ENCODE peak calls at places on chromosomes 7 and 10, in ten cellular contexts. One of them, this sample, is unnamed.
A peak's percentile ranks its signal among the peaks of the same experiment; 100 is the strongest.

GRCh38 chr7:49089717-49090116 is 165.4 kb downstream of the CDC14C start:
- DNase-seq in stomach: no peak
- DNase-seq in cardiac fibroblast: no peak
- DNase-seq in ovary: no peak
- DNase-seq in chondrocyte: no peak
- DNase-seq in GM12878: no peak
- DNase-seq in GM10248: no peak
- DNase-seq in astrocyte of the spinal cord: no peak
- DNase-seq in Peyer's patch: no peak
- DNase-seq in AG09319: no peak
- DNase-seq in this sample: no peak

GRCh38 chr10:90644165-90644564 is 213.7 kb downstream of the HTR7 start:
- DNase-seq in stomach: no peak
- DNase-seq in cardiac fibroblast: peak; percentile 45
- DNase-seq in ovary: no peak
- DNase-seq in chondrocyte: no peak
- DNase-seq in GM12878: no peak
- DNase-seq in GM10248: no peak
- DNase-seq in astrocyte of the spinal cord: no peak
- DNase-seq in Peyer's patch: no peak
- DNase-seq in AG09319: no peak
- DNase-seq in this sample: no peak

GRCh38 chr10:35372329-35372728 is 36.0 kb downstream of the CCNY start:
- DNase-seq in stomach: no peak
- DNase-seq in cardiac fibroblast: peak; percentile 75
- DNase-seq in ovary: no peak
- DNase-seq in chondrocyte: no peak
- DNase-seq in GM12878: no peak
- DNase-seq in GM10248: no peak
- DNase-seq in astrocyte of the spinal cord: peak; percentile 68
- DNase-seq in Peyer's patch: no peak
- DNase-seq in AG09319: peak; percentile 14
- DNase-seq in this sample: no peak

GRCh38 chr10:33421789-33422188 is 87.3 kb upstream of the NRP1 start:
- DNase-seq in stomach: no peak
- DNase-seq in cardiac fibroblast: peak; percentile 91
- DNase-seq in ovary: no peak
- DNase-seq in chondrocyte: no peak
- DNase-seq in GM12878: no peak
- DNase-seq in GM10248: no peak
- DNase-seq in astrocyte of the spinal cord: peak; percentile 94
- DNase-seq in Peyer's patch: no peak
- DNase-seq in AG09319: peak; percentile 73
- DNase-seq in this sample: peak; percentile 63

GRCh38 chr7:26843696-26844095 is 20.7 kb downstream of the SKAP2 start:
- DNase-seq in stomach: no peak
- DNase-seq in cardiac fibroblast: peak; percentile 3
- DNase-seq in ovary: no peak
- DNase-seq in chondrocyte: no peak
- DNase-seq in GM12878: no peak
- DNase-seq in GM10248: no peak
- DNase-seq in astrocyte of the spinal cord: peak; percentile 46
- DNase-seq in Peyer's patch: no peak
- DNase-seq in AG09319: no peak
- DNase-seq in this sample: no peak

GRCh38 chr7:27189560-27190283 is 4.7 kb upstream of the HOXA11 start:
- DNase-seq in stomach: peak; percentile 8
- DNase-seq in cardiac fibroblast: no peak
- DNase-seq in ovary: no peak
- DNase-seq in chondrocyte: no peak
- DNase-seq in GM12878: no peak
- DNase-seq in GM10248: no peak
- DNase-seq in astrocyte of the spinal cord: no peak
- DNase-seq in Peyer's patch: no peak
- DNase-seq in AG09319: no peak
- DNase-seq in this sample: no peak

GRCh38 chr7:151818674-151819519 is 58.0 kb downstream of the PRKAG2 start:
- DNase-seq in stomach: peak; percentile 90
- DNase-seq in cardiac fibroblast: no peak
- DNase-seq in ovary: no peak
- DNase-seq in chondrocyte: peak; percentile 84
- DNase-seq in GM12878: no peak
- DNase-seq in GM10248: no peak
- DNase-seq in astrocyte of the spinal cord: no peak
- DNase-seq in Peyer's patch: no peak
- DNase-seq in AG09319: no peak
- DNase-seq in this sample: no peak

GRCh38 chr10:76010703-76011102 is 579.3 kb downstream of the LRMDA start:
- DNase-seq in stomach: no peak
- DNase-seq in cardiac fibroblast: no peak
- DNase-seq in ovary: no peak
- DNase-seq in chondrocyte: no peak
- DNase-seq in GM12878: no peak
- DNase-seq in GM10248: no peak
- DNase-seq in astrocyte of the spinal cord: peak; percentile 55
- DNase-seq in Peyer's patch: no peak
- DNase-seq in AG09319: no peak
- DNase-seq in this sample: no peak

GRCh38 chr7:100489824-100490223 is 6.1 kb downstream of the NYAP1 start:
- DNase-seq in stomach: peak; percentile 38
- DNase-seq in cardiac fibroblast: peak; percentile 94
- DNase-seq in ovary: peak; percentile 79
- DNase-seq in chondrocyte: no peak
- DNase-seq in GM12878: no peak
- DNase-seq in GM10248: peak; percentile 84
- DNase-seq in astrocyte of the spinal cord: peak; percentile 91
- DNase-seq in Peyer's patch: no peak
- DNase-seq in AG09319: peak; percentile 77
- DNase-seq in this sample: peak; percentile 50

DNA sequence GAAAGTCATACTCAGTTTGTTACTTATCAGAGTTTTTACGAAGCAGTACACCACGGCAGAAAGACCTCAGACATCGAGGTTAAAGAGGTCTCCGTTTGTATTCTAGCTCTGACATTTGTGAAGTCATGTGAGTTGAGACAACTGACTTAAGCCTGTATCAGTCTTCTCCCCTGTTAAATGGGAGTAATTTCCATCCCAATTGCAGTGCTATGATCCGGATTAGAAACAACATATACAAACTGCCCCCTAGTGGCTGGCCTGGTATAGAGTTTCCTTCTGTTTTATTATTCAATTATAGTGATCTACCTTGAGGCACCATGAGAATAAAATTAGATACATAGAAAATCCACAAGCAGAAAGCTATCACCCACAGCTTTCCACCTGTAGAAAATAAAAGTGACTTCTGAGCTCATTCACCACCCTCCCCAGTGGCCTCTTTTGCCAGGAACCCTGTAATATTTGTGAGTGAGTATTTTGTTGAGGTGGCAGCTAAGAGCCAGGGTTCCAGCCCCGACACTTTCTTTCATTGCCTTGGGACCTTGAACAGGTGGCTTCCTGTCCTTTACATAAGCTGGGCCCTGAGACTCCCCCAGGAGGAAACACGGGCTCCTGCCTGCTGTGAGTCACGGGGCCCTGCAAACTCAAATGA is 607.2 kb upstream of the MGMT start:
- DNase-seq in stomach: peak; percentile 44
- DNase-seq in cardiac fibroblast: peak; percentile 53
- DNase-seq in ovary: no peak
- DNase-seq in chondrocyte: no peak
- DNase-seq in GM12878: no peak
- DNase-seq in GM10248: peak; percentile 34
- DNase-seq in astrocyte of the spinal cord: no peak
- DNase-seq in Peyer's patch: no peak
- DNase-seq in AG09319: no peak
- DNase-seq in this sample: no peak
- TF ChIP-seq CTCF in stomach: peak; percentile 42
- TF ChIP-seq CTCF in cardiac fibroblast: peak; percentile 30
- TF ChIP-seq CTCF in ovary: no peak
- TF ChIP-seq CTCF in chondrocyte: peak; percentile 72
- TF ChIP-seq CTCF in GM12878: peak; percentile 44
- TF ChIP-seq CTCF in GM10248: peak; percentile 55
- TF ChIP-seq CTCF in astrocyte of the spinal cord: peak; percentile 21
- TF ChIP-seq CTCF in Peyer's patch: peak; percentile 57
- TF ChIP-seq CTCF in AG09319: peak; percentile 12
- TF ChIP-seq CTCF in this sample: no peak

GRCh38 chr7:4764402-4765007 is 10.9 kb upstream of the AP5Z1 start:
- DNase-seq in stomach: no peak
- DNase-seq in cardiac fibroblast: no peak
- DNase-seq in ovary: no peak
- DNase-seq in chondrocyte: no peak
- DNase-seq in GM12878: no peak
- DNase-seq in GM10248: no peak
- DNase-seq in astrocyte of the spinal cord: no peak
- DNase-seq in Peyer's patch: no peak
- DNase-seq in AG09319: no peak
- DNase-seq in this sample: no peak

GRCh38 chr7:4763794-4764185 is 11.6 kb upstream of the AP5Z1 start:
- DNase-seq in stomach: no peak
- DNase-seq in cardiac fibroblast: no peak
- DNase-seq in ovary: no peak
- DNase-seq in chondrocyte: no peak
- DNase-seq in GM12878: no peak
- DNase-seq in GM10248: no peak
- DNase-seq in astrocyte of the spinal cord: no peak
- DNase-seq in Peyer's patch: no peak
- DNase-seq in AG09319: no peak
- DNase-seq in this sample: no peak

GRCh38 chr7:4763091-4763793 is 12.2 kb upstream of the AP5Z1 start:
- DNase-seq in stomach: no peak
- DNase-seq in cardiac fibroblast: no peak
- DNase-seq in ovary: no peak
- DNase-seq in chondrocyte: no peak
- DNase-seq in GM12878: no peak
- DNase-seq in GM10248: no peak
- DNase-seq in astrocyte of the spinal cord: no peak
- DNase-seq in Peyer's patch: no peak
- DNase-seq in AG09319: no peak
- DNase-seq in this sample: no peak

GRCh38 chr7:4766666-4767530 is 8.5 kb upstream of the AP5Z1 start:
- DNase-seq in stomach: no peak
- DNase-seq in cardiac fibroblast: no peak
- DNase-seq in ovary: no peak
- DNase-seq in chondrocyte: no peak
- DNase-seq in GM12878: no peak
- DNase-seq in GM10248: no peak
- DNase-seq in astrocyte of the spinal cord: no peak
- DNase-seq in Peyer's patch: no peak
- DNase-seq in AG09319: no peak
- DNase-seq in this sample: no peak

DNA sequence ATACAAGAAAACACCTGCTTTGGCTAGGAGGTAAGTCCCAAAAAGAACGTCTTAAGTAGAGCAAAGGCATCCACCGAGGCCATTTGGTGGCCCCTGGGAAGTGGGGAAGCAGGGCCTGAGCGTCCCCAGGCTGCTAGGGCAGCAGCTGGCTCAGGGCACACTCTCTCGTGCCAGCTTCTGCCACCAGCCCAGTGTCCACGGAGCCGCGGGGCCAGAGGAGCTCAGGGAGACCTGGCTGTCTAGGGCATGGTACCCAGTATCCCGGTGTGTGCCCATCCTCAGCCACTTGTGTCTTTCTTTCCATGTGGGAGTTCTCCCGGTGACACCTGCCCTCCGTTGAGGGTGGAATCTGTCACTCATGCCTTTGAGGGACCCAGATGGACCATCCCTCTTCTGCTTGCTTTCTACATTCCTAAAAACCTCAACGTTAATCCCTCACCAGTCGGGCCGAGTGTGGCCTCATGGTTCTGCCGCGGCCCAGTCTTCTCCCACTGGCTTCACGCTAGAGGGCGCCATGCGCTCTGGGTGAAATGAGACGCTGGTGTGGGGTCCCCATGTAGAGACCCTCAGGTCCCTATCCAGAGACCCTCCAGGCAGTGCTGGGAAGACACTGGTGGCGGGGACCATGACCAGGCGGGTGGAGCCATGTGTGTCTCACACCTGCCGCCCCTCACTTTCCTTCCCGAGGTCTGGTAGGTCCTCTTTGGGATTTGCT is 9.5 kb upstream of the AP5Z1 start:
- DNase-seq in stomach: no peak
- DNase-seq in cardiac fibroblast: no peak
- DNase-seq in ovary: no peak
- DNase-seq in chondrocyte: no peak
- DNase-seq in GM12878: no peak
- DNase-seq in GM10248: no peak
- DNase-seq in astrocyte of the spinal cord: no peak
- DNase-seq in Peyer's patch: no peak
- DNase-seq in AG09319: no peak
- DNase-seq in this sample: no peak
- TF ChIP-seq CTCF in stomach: no peak
- TF ChIP-seq CTCF in cardiac fibroblast: peak; percentile 21
- TF ChIP-seq CTCF in ovary: no peak
- TF ChIP-seq CTCF in chondrocyte: peak; percentile 61
- TF ChIP-seq CTCF in GM12878: no peak
- TF ChIP-seq CTCF in GM10248: no peak
- TF ChIP-seq CTCF in astrocyte of the spinal cord: peak; percentile 48
- TF ChIP-seq CTCF in Peyer's patch: no peak
- TF ChIP-seq CTCF in AG09319: peak; percentile 33
- TF ChIP-seq CTCF in this sample: peak; percentile 40

DNA sequence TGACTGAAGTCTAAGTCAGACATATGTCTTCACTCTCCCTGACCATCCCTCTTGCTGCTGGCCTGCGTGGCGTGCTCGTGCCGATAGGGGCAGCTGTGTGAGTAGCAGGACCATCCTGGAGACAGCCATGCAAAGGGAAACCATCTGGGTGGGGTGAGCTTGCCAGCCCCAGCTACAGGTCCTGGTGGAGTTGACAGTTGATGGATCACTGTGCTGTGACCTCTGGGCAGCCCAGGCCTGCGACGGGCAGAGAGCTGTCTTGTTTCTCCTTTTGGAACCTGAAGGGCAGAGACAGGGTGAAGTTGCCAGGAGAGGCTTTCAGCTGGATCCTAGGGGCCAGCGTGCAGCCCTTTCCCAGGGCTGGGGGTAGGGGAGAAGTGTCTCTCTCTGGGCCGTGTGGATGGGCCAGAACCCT is 44.7 kb downstream of the GRK5 start:
- DNase-seq in stomach: no peak
- DNase-seq in cardiac fibroblast: peak; percentile 70
- DNase-seq in ovary: peak; percentile 56
- DNase-seq in chondrocyte: no peak
- DNase-seq in GM12878: no peak
- DNase-seq in GM10248: no peak
- DNase-seq in astrocyte of the spinal cord: no peak
- DNase-seq in Peyer's patch: no peak
- DNase-seq in AG09319: no peak
- DNase-seq in this sample: no peak
- TF ChIP-seq CTCF in stomach: peak; percentile 19
- TF ChIP-seq CTCF in cardiac fibroblast: peak; percentile 62
- TF ChIP-seq CTCF in ovary: no peak
- TF ChIP-seq CTCF in chondrocyte: peak; percentile 15
- TF ChIP-seq CTCF in GM12878: no peak
- TF ChIP-seq CTCF in GM10248: no peak
- TF ChIP-seq CTCF in astrocyte of the spinal cord: peak; percentile 20
- TF ChIP-seq CTCF in Peyer's patch: no peak
- TF ChIP-seq CTCF in AG09319: peak; percentile 36
- TF ChIP-seq CTCF in this sample: peak; percentile 40

DNA sequence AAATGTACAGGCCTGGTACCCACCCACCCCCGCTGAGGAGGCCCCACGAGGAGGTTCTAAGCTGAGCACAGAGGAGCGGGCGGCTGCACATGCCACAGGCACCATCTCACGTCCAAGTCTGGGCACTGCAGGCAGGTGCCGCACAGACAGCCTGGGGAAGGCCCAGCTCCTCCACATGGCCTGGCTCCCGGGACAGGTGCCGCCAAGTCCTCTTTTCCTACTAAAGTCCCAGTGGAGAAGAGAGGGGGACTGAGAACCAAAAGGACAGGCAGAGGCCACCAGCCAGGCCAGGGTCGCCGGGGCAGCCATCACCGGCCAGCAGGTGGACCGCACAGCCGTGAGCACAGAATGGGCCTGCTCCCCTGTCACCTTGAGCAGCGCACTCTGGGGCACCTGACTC is 91.1 kb downstream of the MAD1L1 start:
- DNase-seq in stomach: no peak
- DNase-seq in cardiac fibroblast: no peak
- DNase-seq in ovary: no peak
- DNase-seq in chondrocyte: no peak
- DNase-seq in GM12878: no peak
- DNase-seq in GM10248: no peak
- DNase-seq in astrocyte of the spinal cord: no peak
- DNase-seq in Peyer's patch: no peak
- DNase-seq in AG09319: no peak
- DNase-seq in this sample: no peak
- TF ChIP-seq CTCF in stomach: no peak
- TF ChIP-seq CTCF in cardiac fibroblast: no peak
- TF ChIP-seq CTCF in ovary: no peak
- TF ChIP-seq CTCF in chondrocyte: no peak
- TF ChIP-seq CTCF in GM12878: no peak
- TF ChIP-seq CTCF in GM10248: no peak
- TF ChIP-seq CTCF in astrocyte of the spinal cord: no peak
- TF ChIP-seq CTCF in Peyer's patch: no peak
- TF ChIP-seq CTCF in AG09319: no peak
- TF ChIP-seq CTCF in this sample: peak; percentile 7